ENCODE peak calls at places on chromosomes 6 and 20, in six cellular contexts. J, V, Y, A, L and K are unnamed samples.

GRCh38 chr6:9095671-9096260 is 660.4 kb upstream of the SLC35B3 start:
- DNase-seq in J (no peak), V (no peak), Y (no peak), A (no peak), L (peak), K (no peak)

GRCh38 chr6:25392372-25392771 is 113.2 kb downstream of the CARMIL1 start:
- DNase-seq in J (no peak), V (no peak), Y (no peak), A (no peak), L (peak), K (no peak)

GRCh38 chr6:47174502-47175023 is 132.4 kb upstream of the ADGRF1 start:
- DNase-seq in J (no peak), V (no peak), Y (no peak), A (no peak), L (no peak), K (no peak)

GRCh38 chr6:48611332-48611731 is 500.3 kb upstream of the PTCHD4 start:
- DNase-seq in J (no peak), V (no peak), Y (no peak), A (no peak), L (no peak), K (no peak)

GRCh38 chr6:43076093-43076927 is at the start of gene PTK7:
- DNase-seq in J (no peak), V (peak), Y (peak), A (no peak), L (peak), K (peak)

GRCh38 chr6:160756871-160757270 is 54.8 kb downstream of the PLG start:
- DNase-seq in J (no peak), V (no peak), Y (no peak), A (no peak), L (no peak), K (no peak)

GRCh38 chr6:4703367-4703766 is 72.8 kb upstream of the CDYL start:
- DNase-seq in J (no peak), V (no peak), Y (no peak), A (no peak), L (no peak), K (no peak)

GRCh38 chr20:34710568-34710839 is 6.4 kb downstream of the TP53INP2 start:
- DNase-seq in J (no peak), V (no peak), Y (no peak), A (no peak), L (no peak), K (no peak)

GRCh38 chr6:135438907-135439535 is 58.5 kb downstream of the AHI1 start:
- DNase-seq in J (no peak), V (no peak), Y (peak), A (peak), L (peak), K (no peak)

GRCh38 chr6:109051301-109051700 is 43.3 kb downstream of the SESN1 start:
- DNase-seq in J (no peak), V (no peak), Y (no peak), A (no peak), L (no peak), K (no peak)

GRCh38 chr6:40138273-40138720 is 204.0 kb upstream of the MOCS1 start:
- DNase-seq in J (no peak), V (no peak), Y (no peak), A (no peak), L (no peak), K (no peak)

GRCh38 chr20:35899064-35899463 is 55.2 kb downstream of the SCAND1 start:
- DNase-seq in J (no peak), V (no peak), Y (no peak), A (no peak), L (no peak), K (no peak)

GRCh38 chr6:27889275-27889627 is 22.9 kb downstream of the OR2B2 start:
- DNase-seq in J (no peak), V (no peak), Y (no peak), A (no peak), L (no peak), K (no peak)

GRCh38 chr6:169803291-169803811 is 51.9 kb downstream of the ERMARD start:
- DNase-seq in J (no peak), V (no peak), Y (no peak), A (peak), L (no peak), K (no peak)

GRCh38 chr6:170067257-170067656 is 223.6 kb downstream of the DLL1 start:
- DNase-seq in J (no peak), V (no peak), Y (no peak), A (no peak), L (peak), K (no peak)

GRCh38 chr20:39072132-39072531 is 110.0 kb downstream of the DHX35 start:
- DNase-seq in J (no peak), V (no peak), Y (no peak), A (no peak), L (no peak), K (no peak)

GRCh38 chr20:53126185-53126584 is 154.0 kb downstream of the TSHZ2 start:
- DNase-seq in J (no peak), V (no peak), Y (no peak), A (no peak), L (no peak), K (no peak)

GRCh38 chr20:57200882-57201723 is 65.3 kb downstream of the BMP7 start:
- DNase-seq in J (no peak), V (no peak), Y (no peak), A (no peak), L (peak), K (no peak)

GRCh38 chr6:158081657-158081935 is 86.5 kb downstream of the SERAC1 start:
- DNase-seq in J (no peak), V (no peak), Y (no peak), A (no peak), L (no peak), K (no peak)

GRCh38 chr6:43355862-43356590 is 13.4 kb downstream of the ZNF318 start:
- DNase-seq in J (no peak), V (no peak), Y (peak), A (no peak), L (no peak), K (no peak)

GRCh38 chr6:46044876-46045617 is 29.4 kb upstream of the CLIC5 start:
- DNase-seq in J (no peak), V (no peak), Y (peak), A (no peak), L (peak), K (no peak)

GRCh38 chr6:166618251-166618650 is 8.8 kb downstream of the RPS6KA2 start:
- DNase-seq in J (no peak), V (no peak), Y (no peak), A (no peak), L (no peak), K (no peak)

GRCh38 chr20:45337367-45338120 is 10.7 kb downstream of the SDC4 start:
- DNase-seq in J (no peak), V (no peak), Y (no peak), A (no peak), L (peak), K (no peak)

GRCh38 chr6:141335476-141335875 is 797.2 kb upstream of the GJE1 start:
- DNase-seq in J (no peak), V (no peak), Y (no peak), A (no peak), L (no peak), K (no peak)

GRCh38 chr6:151537561-151537960 is 43.7 kb downstream of the CCDC170 start:
- DNase-seq in J (no peak), V (no peak), Y (no peak), A (no peak), L (no peak), K (no peak)